ENCODE peak calls at places on chromosomes 11 and 22, in ten cellular contexts. L, R, U, O, J, N, H, A, S and B are unnamed samples.

GRCh38 chr22:48450188-48450825 is 1377.4 kb downstream of the BRD1 start:
- DNase-seq in L (no peak), R (no peak), U (no peak), O (no peak), J (peak), N (no peak), H (no peak), A (no peak), S (no peak), B (no peak)

GRCh38 chr11:7892751-7893356 is 38.2 kb downstream of the OR10A6 start:
- DNase-seq in L (no peak), R (peak), U (peak), O (no peak), J (no peak), N (no peak), H (no peak), A (peak), S (peak), B (no peak)

GRCh38 chr11:110497204-110497987 is 67.6 kb downstream of the FDX1 start:
- DNase-seq in L (no peak), R (no peak), U (no peak), O (no peak), J (no peak), N (no peak), H (no peak), A (no peak), S (no peak), B (no peak)

GRCh38 chr22:44646668-44647067 is 55.3 kb upstream of the PRR5 start:
- DNase-seq in L (no peak), R (no peak), U (peak), O (no peak), J (no peak), N (no peak), H (peak), A (no peak), S (no peak), B (no peak)

GRCh38 chr11:4185561-4185960 is 91.0 kb downstream of the RRM1 start:
- DNase-seq in L (no peak), R (no peak), U (no peak), O (no peak), J (no peak), N (no peak), H (peak), A (no peak), S (no peak), B (no peak)

GRCh38 chr11:16997624-16998023 is 16.6 kb downstream of the PLEKHA7 start:
- DNase-seq in L (no peak), R (no peak), U (no peak), O (no peak), J (no peak), N (peak), H (no peak), A (no peak), S (no peak), B (no peak)

GRCh38 chr11:130051077-130051476 is 18.6 kb upstream of the APLP2 start:
- DNase-seq in L (no peak), R (no peak), U (no peak), O (no peak), J (no peak), N (no peak), H (no peak), A (peak), S (no peak), B (no peak)

GRCh38 chr11:3132831-3133455 is 32.2 kb downstream of the OSBPL5 start:
- DNase-seq in L (no peak), R (no peak), U (peak), O (no peak), J (peak), N (no peak), H (peak), A (no peak), S (no peak), B (peak)

GRCh38 chr11:69326622-69327219 is 32.8 kb downstream of the MYEOV start:
- DNase-seq in L (no peak), R (no peak), U (no peak), O (no peak), J (no peak), N (no peak), H (peak), A (no peak), S (no peak), B (no peak)

GRCh38 chr11:94034207-94034606 is 13.1 kb downstream of the HEPHL1 start:
- DNase-seq in L (no peak), R (no peak), U (no peak), O (no peak), J (no peak), N (no peak), H (no peak), A (no peak), S (no peak), B (no peak)

GRCh38 chr11:112336356-112336886 is 75.8 kb upstream of the PLET1 start:
- DNase-seq in L (no peak), R (no peak), U (no peak), O (no peak), J (no peak), N (no peak), H (peak), A (no peak), S (no peak), B (no peak)

GRCh38 chr11:76709756-76710155 is 39.2 kb upstream of the LRRC32 start:
- DNase-seq in L (no peak), R (no peak), U (no peak), O (no peak), J (no peak), N (no peak), H (no peak), A (no peak), S (no peak), B (no peak)

GRCh38 chr11:1843098-1843473 is 4.3 kb downstream of the TNNI2 start:
- DNase-seq in L (no peak), R (no peak), U (no peak), O (no peak), J (no peak), N (no peak), H (no peak), A (no peak), S (no peak), B (no peak)

GRCh38 chr11:102712140-102712539 is 6.6 kb upstream of the MMP27 start:
- DNase-seq in L (no peak), R (no peak), U (no peak), O (no peak), J (no peak), N (no peak), H (no peak), A (no peak), S (no peak), B (no peak)

GRCh38 chr22:29627196-29627535 is 23.7 kb downstream of the NF2 start:
- DNase-seq in L (no peak), R (no peak), U (no peak), O (no peak), J (no peak), N (no peak), H (no peak), A (no peak), S (no peak), B (no peak)